ENCODE peak calls at places on chromosome X, in four cellular contexts. F is NCI-H1436 treated with DMSO at 0.1 percent for 48 hours, I is colonic mucosa, X is fibroblast of lung. A is an unnamed sample.
A peak's percentile ranks its signal among the peaks of the same experiment; 100 is the strongest.

GRCh38 chrX:101744085-101744484 is 84.4 kb upstream of the ARMCX2 start:
- DNase-seq in F (no peak), I (no peak), X (peak; percentile 0), A (no peak)

GRCh38 chrX:36753602-36754001 is 254.6 kb upstream of the FAM47C start:
- DNase-seq in F (no peak), I (no peak), X (no peak), A (no peak)

GRCh38 chrX:24333371-24333770 is 19.5 kb upstream of the SUPT20HL2 start:
- DNase-seq in F (no peak), I (no peak), X (peak; percentile 24), A (no peak)

GRCh38 chrX:139196890-139197289 is 333.6 kb upstream of the F9 start:
- DNase-seq in F (no peak), I (no peak), X (no peak), A (no peak)

GRCh38 chrX:44483965-44484606 is 58.6 kb downstream of the FUNDC1 start:
- DNase-seq in F (no peak), I (no peak), X (peak; percentile 20), A (no peak)

GRCh38 chrX:4570141-4570540 is 856.7 kb upstream of the PRKX start:
- DNase-seq in F (no peak), I (no peak), X (no peak), A (no peak)

GRCh38 chrX:134642394-134642793 is 15.9 kb downstream of the PLAC1 start:
- DNase-seq in F (no peak), I (no peak), X (no peak), A (no peak)

GRCh38 chrX:154350429-154351182 is 23.8 kb downstream of the FLNA start:
- DNase-seq in F (no peak), I (no peak), X (no peak), A (no peak)

GRCh38 chrX:110733166-110733565 is 62.5 kb downstream of the CHRDL1 start:
- DNase-seq in F (no peak), I (no peak), X (peak; percentile 41), A (no peak)

GRCh38 chrX:30573125-30573524 is 4.4 kb downstream of the TASL start:
- DNase-seq in F (no peak), I (no peak), X (no peak), A (no peak)

GRCh38 chrX:134746379-134746723 is 88.1 kb upstream of the PLAC1 start:
- DNase-seq in F (no peak), I (no peak), X (peak; percentile 73), A (no peak)

GRCh38 chrX:1249101-1249887 is 19.3 kb upstream of the CSF2RA start:
- DNase-seq in F (no peak), I (peak; percentile 36), X (peak; percentile 4), A (no peak)

GRCh38 chrX:71070531-71070930 is 2.4 kb upstream of the SNX12 start:
- DNase-seq in F (no peak), I (no peak), X (no peak), A (no peak)